ENCODE peak calls at places on chromosomes 12 and 14, in six cellular contexts. N, A, Q, L, C and E are unnamed samples.

GRCh38 chr14:76968621-76969063 is 59.9 kb downstream of the IRF2BPL start:
- DNase-seq in N (no peak), A (no peak), C (no peak), Q (no peak), L (peak; percentile 92), E (peak; percentile 85)

GRCh38 chr12:49968431-49968830 is 4.3 kb upstream of the AQP6 start:
- DNase-seq in L (no peak), N (no peak), C (no peak), Q (no peak), A (no peak), E (no peak)

GRCh38 chr14:60865378-60866127 is 115.3 kb downstream of the TRMT5 start:
- DNase-seq in Q (no peak), C (no peak), N (no peak), L (no peak), A (no peak), E (no peak)

GRCh38 chr12:6199531-6200265 is 502 bp upstream of the CD9 start:
- DNase-seq in A (no peak), N (no peak), Q (no peak), L (no peak), C (no peak), E (peak; percentile 87)

GRCh38 chr12:26473291-26473690 is 277.9 kb downstream of the SSPN start:
- DNase-seq in A (no peak), N (no peak), Q (peak; percentile 84), C (no peak), L (no peak), E (no peak)

GRCh38 chr12:116302200-116303075 is 24.9 kb upstream of the MED13L start:
- DNase-seq in N (no peak), Q (no peak), A (no peak), C (no peak), L (no peak), E (no peak)

GRCh38 chr12:121805171-121805687 is 1.4 kb downstream of the SETD1B start:
- DNase-seq in A (no peak), N (no peak), C (no peak), L (no peak), Q (no peak), E (no peak)

GRCh38 chr12:58575281-58575680 is 345.0 kb downstream of the LRIG3 start:
- DNase-seq in C (no peak), Q (no peak), L (no peak), A (no peak), N (no peak), E (no peak)

GRCh38 chr14:30005114-30005698 is 77.6 kb upstream of the PRKD1 start:
- DNase-seq in L (peak; percentile 62), Q (no peak), A (no peak), C (peak; percentile 3), N (no peak), E (peak; percentile 18)

GRCh38 chr12:104230704-104231103 is 15.1 kb downstream of the TXNRD1 start:
- DNase-seq in L (no peak), Q (no peak), N (no peak), A (no peak), C (no peak), E (peak; percentile 40)

GRCh38 chr14:74608959-74609611 is 3.0 kb downstream of the LTBP2 start:
- DNase-seq in C (peak; percentile 47), N (peak; percentile 79), A (peak; percentile 64), L (peak; percentile 67), Q (peak; percentile 45), E (peak; percentile 65)

GRCh38 chr12:125493704-125494308 is 428.6 kb downstream of the AACS start:
- DNase-seq in L (no peak), Q (no peak), N (no peak), A (no peak), C (no peak), E (no peak)

GRCh38 chr14:21264025-21264801 is 5.0 kb downstream of the HNRNPC start:
- DNase-seq in C (no peak), N (no peak), Q (peak; percentile 56), A (no peak), L (no peak), E (no peak)

GRCh38 chr14:61813101-61813596 is 50.9 kb downstream of the SNAPC1 start:
- DNase-seq in Q (no peak), C (no peak), N (no peak), L (no peak), A (no peak), E (no peak)

GRCh38 chr14:64671591-64671990 is 32.6 kb upstream of the PLEKHG3 start:
- DNase-seq in N (peak; percentile 60), Q (no peak), C (peak; percentile 49), A (no peak), L (peak; percentile 59), E (peak; percentile 28)

GRCh38 chr12:103013741-103014140 is 56.3 kb downstream of the ASCL1 start:
- DNase-seq in A (no peak), C (no peak), L (no peak), N (no peak), Q (no peak), E (no peak)

GRCh38 chr12:113852273-113852672 is 113.9 kb downstream of the RBM19 start:
- DNase-seq in Q (no peak), A (no peak), C (no peak), L (no peak), N (no peak), E (no peak)

GRCh38 chr12:100157427-100157821 is 14.8 kb upstream of the BLTP3B start:
- DNase-seq in L (no peak), C (no peak), N (no peak), Q (no peak), A (no peak), E (no peak)

GRCh38 chr14:65336191-65336591 is 76.3 kb upstream of the FUT8 start:
- DNase-seq in Q (no peak), N (no peak), C (no peak), L (no peak), A (no peak), E (no peak)

GRCh38 chr12:85280984-85281946 is 1.2 kb downstream of the ALX1 start:
- DNase-seq in C (no peak), A (no peak), N (no peak), Q (no peak), L (no peak), E (no peak)

GRCh38 chr12:111105294-111105693 is 184.9 kb upstream of the MYL2 start:
- DNase-seq in L (no peak), Q (no peak), C (peak; percentile 14), N (no peak), A (no peak), E (peak; percentile 16)

GRCh38 chr12:118013283-118013682 is 3.2 kb upstream of the RFC5 start:
- DNase-seq in C (no peak), L (no peak), A (no peak), Q (no peak), N (no peak), E (no peak)

GRCh38 chr14:89773644-89774316 is 180.8 kb downstream of the EFCAB11 start:
- DNase-seq in A (peak; percentile 29), C (no peak), N (no peak), Q (peak; percentile 56), L (peak; percentile 61), E (peak; percentile 35)

GRCh38 chr12:89185181-89185580 is 167.1 kb downstream of the DUSP6 start:
- DNase-seq in L (no peak), C (no peak), A (no peak), Q (no peak), N (no peak), E (no peak)

GRCh38 chr14:30227871-30228270 is 300.2 kb upstream of the PRKD1 start:
- DNase-seq in C (no peak), A (no peak), Q (no peak), N (no peak), L (no peak), E (no peak)

GRCh38 chr12:78697817-78698415 is 166.7 kb upstream of the SYT1 start:
- DNase-seq in Q (no peak), L (no peak), N (no peak), C (no peak), A (no peak), E (no peak)
- TF ChIP-seq ZNF274 in Q (no peak), L (no peak), N (no peak), C (no peak), A (no peak), E (no peak)

GRCh38 chr14:93713726-93714405 is 74.4 kb downstream of the PRIMA1 start:
- DNase-seq in Q (no peak), N (no peak), L (no peak), C (no peak), A (no peak), E (no peak)
- TF ChIP-seq ZNF274 in Q (no peak), N (no peak), L (no peak), C (no peak), A (no peak), E (no peak)

GRCh38 chr12:93223440-93224426 is 154.0 kb upstream of the NUDT4 start:
- DNase-seq in L (no peak), N (no peak), A (no peak), Q (no peak), C (no peak), E (no peak)
- TF ChIP-seq ZNF274 in L (no peak), N (no peak), A (no peak), Q (no peak), C (no peak), E (no peak)

GRCh38 chr12:47307680-47308399 is 228.1 kb upstream of the AMIGO2 start:
- DNase-seq in N (peak; percentile 49), Q (peak; percentile 31), A (peak; percentile 5), L (peak; percentile 43), C (peak; percentile 23), E (peak; percentile 35)
- TF ChIP-seq ZNF274 in N (no peak), Q (no peak), A (no peak), L (no peak), C (no peak), E (no peak)